ENCODE peak calls at places on chromosomes 2 and 18, in nine cellular contexts. P, R, Y, H, D, M, J, O and W are unnamed samples.

GRCh38 chr18:22223263-22223960 is 54.0 kb downstream of the GATA6 start:
- DNase-seq in P (peak), R (peak), Y (peak), H (peak), D (no peak), M (no peak), J (no peak), O (peak), W (no peak)

GRCh38 chr2:144675731-144676130 is 155.8 kb upstream of the ZEB2 start:
- DNase-seq in P (no peak), R (no peak), Y (no peak), H (no peak), D (no peak), M (no peak), J (no peak), O (no peak), W (no peak)

GRCh38 chr18:48843596-48843995 is 107.2 kb downstream of the SMAD7 start:
- DNase-seq in P (no peak), R (no peak), Y (no peak), H (no peak), D (no peak), M (no peak), J (no peak), O (no peak), W (no peak)

GRCh38 chr18:36427369-36427768 is 129.9 kb downstream of the FHOD3 start:
- DNase-seq in P (no peak), R (no peak), Y (no peak), H (no peak), D (no peak), M (no peak), J (no peak), O (no peak), W (no peak)

GRCh38 chr2:168976034-168976654 is 55.0 kb downstream of the ABCB11 start:
- DNase-seq in P (no peak), R (no peak), Y (no peak), H (no peak), D (no peak), M (no peak), J (no peak), O (no peak), W (no peak)

GRCh38 chr18:2917255-2918047 is 70.6 kb downstream of the EMILIN2 start:
- DNase-seq in P (no peak), R (no peak), Y (no peak), H (no peak), D (no peak), M (no peak), J (no peak), O (no peak), W (no peak)

GRCh38 chr18:63089041-63089440 is 230.5 kb downstream of the BCL2 start:
- DNase-seq in P (no peak), R (no peak), Y (no peak), H (no peak), D (no peak), M (no peak), J (no peak), O (no peak), W (no peak)

GRCh38 chr2:73979686-73980085 is 5.0 kb upstream of the TET3 start:
- DNase-seq in P (no peak), R (peak), Y (no peak), H (peak), D (no peak), M (no peak), J (no peak), O (peak), W (no peak)

GRCh38 chr2:219369447-219369861 is 18.3 kb downstream of the DNPEP start:
- DNase-seq in P (no peak), R (no peak), Y (no peak), H (peak), D (no peak), M (no peak), J (peak), O (no peak), W (no peak)

GRCh38 chr2:211867845-211868361 is 670.7 kb downstream of the ERBB4 start:
- DNase-seq in P (no peak), R (peak), Y (no peak), H (peak), D (peak), M (no peak), J (no peak), O (no peak), W (no peak)

GRCh38 chr2:157784823-157785175 is 91.3 kb downstream of the ACVR1 start:
- DNase-seq in P (no peak), R (no peak), Y (no peak), H (no peak), D (no peak), M (no peak), J (no peak), O (no peak), W (no peak)